ENCODE peak calls at places on chromosomes 1 and 21, in four cellular contexts. B, Q, L and J are unnamed samples.

GRCh38 chr1:50846224-50846839 is 113.7 kb downstream of the FAF1 start:
- DNase-seq in B (no peak), Q (peak), L (no peak), J (peak)

GRCh38 chr1:20211511-20211931 is 25.2 kb upstream of the PLA2G2C start:
- DNase-seq in L (no peak), B (no peak), Q (no peak), J (no peak)

GRCh38 chr1:24060482-24060881 is 51.5 kb downstream of the MYOM3 start:
- DNase-seq in B (no peak), L (no peak), Q (peak), J (no peak)

GRCh38 chr1:88697503-88697902 is 13.4 kb downstream of the PKN2 start:
- DNase-seq in B (no peak), Q (no peak), L (no peak), J (no peak)

GRCh38 chr1:87202922-87203655 is 125.6 kb upstream of the LMO4 start:
- DNase-seq in L (no peak), Q (no peak), B (no peak), J (no peak)

GRCh38 chr1:101111461-101111860 is 85.9 kb upstream of the DPH5 start:
- DNase-seq in Q (no peak), B (no peak), L (no peak), J (no peak)

GRCh38 chr1:82226198-82226505 is 425.4 kb downstream of the ADGRL2 start:
- DNase-seq in Q (no peak), B (no peak), L (no peak), J (no peak)

GRCh38 chr1:21262282-21263051 is 27.8 kb downstream of the ECE1 start:
- DNase-seq in B (peak), Q (no peak), L (peak), J (no peak)

GRCh38 chr1:48356901-48357300 is 115.1 kb downstream of the SPATA6 start:
- DNase-seq in B (no peak), L (no peak), Q (no peak), J (no peak)

GRCh38 chr1:204503122-204503912 is 8.7 kb upstream of the PIK3C2B start:
- DNase-seq in B (no peak), L (no peak), Q (no peak), J (no peak)

DNA sequence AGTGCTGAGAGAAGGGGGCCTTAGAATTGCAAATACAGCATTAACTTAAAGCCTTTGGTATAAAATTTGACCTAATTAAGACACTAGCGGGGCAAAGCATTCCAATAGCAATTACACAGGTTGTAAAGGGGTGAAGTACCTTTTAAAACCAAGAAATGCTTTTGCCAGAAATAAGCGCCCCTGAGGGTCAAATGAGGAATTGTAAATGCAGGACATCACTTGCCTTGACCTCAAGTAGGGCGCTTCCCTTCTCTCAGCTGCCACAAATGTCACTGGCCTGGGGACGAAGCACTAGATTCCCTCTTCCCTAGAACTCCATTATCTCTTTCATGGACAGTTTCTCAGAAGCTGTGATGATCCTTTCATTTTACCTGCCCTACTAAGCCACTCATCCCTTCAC is 48.3 kb downstream of the SEC16B start:
- DNase-seq in L (no peak), B (no peak), Q (no peak), J (no peak)
- TF ChIP-seq CTCF in L (no peak), B (no peak), Q (no peak), J (no peak)

GRCh38 chr1:205748398-205749093 is 1.4 kb downstream of the NUCKS1 start:
- DNase-seq in L (peak), Q (no peak), B (no peak), J (no peak)
- TF ChIP-seq CTCF in L (no peak), Q (no peak), B (no peak), J (no peak)

DNA sequence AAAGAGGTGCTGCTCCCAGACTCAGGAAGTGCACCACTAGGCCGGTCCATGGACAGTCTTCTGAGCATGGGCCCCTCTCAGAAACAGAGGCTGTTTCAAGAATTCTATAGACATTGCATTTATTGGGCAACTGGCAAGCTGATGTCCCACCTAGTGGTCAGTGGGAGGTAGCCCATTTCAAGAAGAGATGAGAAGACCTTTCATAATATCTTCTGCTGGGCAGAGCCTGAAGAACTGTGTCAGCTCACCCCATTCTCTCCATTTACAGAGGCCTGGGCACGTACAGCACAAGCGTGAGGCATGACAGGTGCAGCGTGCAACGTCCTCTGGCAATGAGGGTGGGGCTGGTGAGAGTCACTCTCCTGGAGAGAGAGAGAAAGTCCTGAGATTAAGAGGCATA is 216.0 kb downstream of the DYRK1A start:
- DNase-seq in B (no peak), Q (no peak), L (peak), J (no peak)
- TF ChIP-seq CTCF in B (peak), Q (peak), L (peak), J (peak)

GRCh38 chr1:35860680-35861079 is 22.3 kb upstream of the AGO1 start:
- DNase-seq in B (no peak), Q (no peak), L (no peak), J (no peak)

GRCh38 chr1:35855016-35855700 is 27.9 kb upstream of the AGO1 start:
- DNase-seq in Q (no peak), B (peak), L (peak), J (no peak)

GRCh38 chr1:35856964-35857363 is 26.0 kb upstream of the AGO1 start:
- DNase-seq in Q (no peak), B (no peak), L (no peak), J (no peak)

GRCh38 chr1:35852241-35852640 is 30.8 kb upstream of the AGO1 start:
- DNase-seq in Q (no peak), B (no peak), L (no peak), J (no peak)

GRCh38 chr1:35857830-35858229 is 25.2 kb upstream of the AGO1 start:
- DNase-seq in L (no peak), Q (no peak), B (no peak), J (no peak)
- TF ChIP-seq CTCF in L (peak), Q (peak), B (no peak), J (no peak)

GRCh38 chr1:8985915-8986813 is 40.1 kb downstream of the SLC2A7 start:
- DNase-seq in L (no peak), Q (peak), B (no peak), J (peak)

GRCh38 chr1:8984990-8985389 is 39.3 kb downstream of the CA6 start:
- DNase-seq in L (no peak), B (no peak), Q (no peak), J (no peak)

GRCh38 chr1:8986814-8987190 is 39.4 kb downstream of the SLC2A7 start:
- DNase-seq in B (no peak), L (no peak), Q (no peak), J (no peak)

GRCh38 chr1:8981169-8981568 is 35.5 kb downstream of the CA6 start:
- DNase-seq in L (no peak), B (no peak), Q (no peak), J (no peak)

GRCh38 chr1:8984203-8984602 is 38.5 kb downstream of the CA6 start:
- DNase-seq in L (no peak), B (no peak), Q (no peak), J (no peak)
- TF ChIP-seq CTCF in L (no peak), B (no peak), Q (no peak), J (no peak)

GRCh38 chr1:9651220-9651564 is 339 bp upstream of the PIK3CD start:
- DNase-seq in B (no peak), L (no peak), Q (no peak), J (no peak)

GRCh38 chr1:9653195-9653782 is 1.8 kb downstream of the PIK3CD start:
- DNase-seq in L (no peak), B (no peak), Q (no peak), J (no peak)

GRCh38 chr1:9653783-9654517 is 2.4 kb downstream of the PIK3CD start:
- DNase-seq in Q (no peak), B (no peak), L (no peak), J (no peak)

GRCh38 chr1:9652379-9653194 is 1.1 kb downstream of the PIK3CD start:
- DNase-seq in B (peak), Q (peak), L (no peak), J (no peak)

DNA sequence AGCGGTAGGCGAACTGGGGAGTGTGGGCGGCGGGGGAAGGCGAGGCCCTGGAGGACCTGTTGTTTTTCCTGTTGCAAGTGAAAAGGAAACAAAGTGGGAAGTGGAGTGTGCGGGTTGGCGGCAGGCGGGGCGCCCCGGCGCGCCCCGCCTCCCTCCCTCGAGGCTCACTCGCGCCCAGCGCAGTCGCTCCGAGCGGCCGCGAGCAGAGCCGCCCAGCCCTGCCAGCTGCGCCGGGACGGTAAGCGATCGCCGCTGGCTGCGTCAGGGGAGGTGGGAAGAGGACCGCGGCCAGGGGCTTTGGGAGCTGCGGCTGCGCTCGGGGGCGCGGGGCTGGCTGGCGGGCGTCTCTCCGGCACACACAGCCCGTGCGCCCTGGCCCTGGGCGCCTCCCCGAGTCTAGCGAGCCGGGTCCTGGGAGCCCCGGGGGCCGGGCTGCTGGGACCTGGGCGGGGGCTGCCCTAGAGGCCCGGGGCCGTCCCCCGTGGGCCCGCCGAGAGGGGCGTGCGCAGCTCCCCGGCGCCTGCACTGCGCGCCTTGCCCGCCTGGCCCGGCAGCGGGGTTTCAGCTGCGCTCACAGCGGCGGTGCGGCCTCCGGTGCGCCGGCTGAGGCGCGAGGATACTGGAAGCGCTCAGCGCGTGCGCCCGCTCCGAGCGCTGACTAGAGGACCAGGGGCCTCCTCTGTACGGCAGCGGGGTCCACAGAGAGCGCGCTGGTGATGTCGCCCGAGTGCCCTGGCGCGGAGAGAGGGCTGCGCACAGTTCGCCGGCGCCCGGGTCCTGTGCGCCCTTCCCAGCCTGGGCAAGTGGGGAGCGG is at the start of gene PIK3CD:
- DNase-seq in L (no peak), B (peak), Q (peak), J (no peak)
- TF ChIP-seq CTCF in L (no peak), B (no peak), Q (no peak), J (no peak)

GRCh38 chr1:3013371-3014038 is 7.8 kb upstream of the ACTRT2 start:
- DNase-seq in L (no peak), B (no peak), Q (peak), J (peak)
- TF ChIP-seq CTCF in L (no peak), B (no peak), Q (no peak), J (no peak)

GRCh38 chr1:81179239-81179638 is 621.5 kb upstream of the ADGRL2 start:
- DNase-seq in Q (no peak), L (no peak), B (no peak), J (no peak)

GRCh38 chr1:81172483-81172882 is 628.3 kb upstream of the ADGRL2 start:
- DNase-seq in Q (no peak), B (no peak), L (no peak), J (no peak)

GRCh38 chr1:81170721-81171120 is 630.0 kb upstream of the ADGRL2 start:
- DNase-seq in L (no peak), Q (no peak), B (no peak), J (no peak)

GRCh38 chr1:81174052-81174451 is 626.7 kb upstream of the ADGRL2 start:
- DNase-seq in B (no peak), Q (no peak), L (no peak), J (no peak)

GRCh38 chr1:81174811-81175476 is 625.8 kb upstream of the ADGRL2 start:
- DNase-seq in L (no peak), B (no peak), Q (no peak), J (no peak)
- TF ChIP-seq CTCF in L (no peak), B (no peak), Q (no peak), J (no peak)

GRCh38 chr1:69700770-69701169 is 133.0 kb downstream of the LRRC7 start:
- DNase-seq in B (peak), Q (no peak), L (peak), J (no peak)
- TF ChIP-seq CTCF in B (peak), Q (no peak), L (peak), J (no peak)